ENCODE peak calls at places on chromosomes 16 and 17, in seven cellular contexts. Q is T-helper 2 cell, V is NCI-H510A treated with DMSO at 0.1 percent for 48 hours, W is H7, E is Right ventricle myocardium superior, F is NCI-H774, S is mesothelial cell of epicardium. U is an unnamed sample.

GRCh38 chr16:69073181-69073669 is 32.2 kb upstream of the HAS3 start:
- DNase-seq in V (no peak), Q (no peak), S (no peak), E (no peak), W (no peak), F (no peak), U (peak; percentile 61)

GRCh38 chr16:54597222-54597621 is 310.6 kb upstream of the IRX3 start:
- DNase-seq in S (no peak), Q (no peak), F (no peak), V (no peak), W (no peak), E (no peak), U (no peak)

GRCh38 chr17:79993390-79994221 is 42.1 kb downstream of the TBC1D16 start:
- DNase-seq in W (peak; percentile 85), S (peak; percentile 53), F (peak; percentile 52), E (peak; percentile 92), V (peak; percentile 69), Q (no peak), U (no peak)

GRCh38 chr17:7856081-7856791 is 1.1 kb downstream of the NAA38 start:
- DNase-seq in S (no peak), Q (no peak), F (no peak), W (peak; percentile 58), V (no peak), E (peak; percentile 85), U (no peak)

GRCh38 chr16:50202926-50203624 is 50.0 kb downstream of the TENT4B start:
- DNase-seq in W (no peak), Q (no peak), E (no peak), F (peak; percentile 8), S (no peak), V (no peak), U (peak; percentile 95)

GRCh38 chr16:9099131-9099625 is 7.7 kb downstream of the HAPSTR1 start:
- DNase-seq in F (no peak), Q (no peak), E (no peak), S (no peak), W (no peak), V (no peak), U (no peak)

GRCh38 chr16:1049113-1049975 is 23.2 kb upstream of the SSTR5 start:
- DNase-seq in F (no peak), E (no peak), V (no peak), Q (no peak), W (no peak), S (no peak), U (no peak)

GRCh38 chr16:30649725-30650368 is 913 bp upstream of the PRR14 start:
- DNase-seq in E (no peak), Q (no peak), S (no peak), F (no peak), W (no peak), V (no peak), U (no peak)

GRCh38 chr16:88335150-88335685 is 47.5 kb upstream of the ZNF469 start:
- DNase-seq in W (no peak), V (no peak), E (peak; percentile 30), F (no peak), Q (no peak), S (no peak), U (no peak)

GRCh38 chr17:33732116-33732515 is 439.0 kb upstream of the ASIC2 start:
- DNase-seq in F (no peak), Q (no peak), V (no peak), S (no peak), E (no peak), W (peak; percentile 49), U (no peak)

GRCh38 chr17:32514587-32514986 is 27.8 kb downstream of the CDK5R1 start:
- DNase-seq in E (no peak), V (no peak), F (no peak), Q (no peak), W (no peak), S (no peak), U (no peak)

GRCh38 chr16:68230176-68230571 is 5.8 kb downstream of the ESRP2 start:
- DNase-seq in S (no peak), Q (no peak), V (no peak), E (no peak), F (no peak), W (no peak), U (no peak)

GRCh38 chr16:13298676-13299075 is 397.3 kb downstream of the SHISA9 start:
- DNase-seq in E (no peak), S (no peak), Q (no peak), W (no peak), F (no peak), V (no peak), U (no peak)

GRCh38 chr17:28745052-28745776 is 1.4 kb downstream of the TRAF4 start:
- DNase-seq in Q (no peak), E (peak; percentile 54), S (peak; percentile 62), V (peak; percentile 77), W (peak; percentile 83), F (peak; percentile 22), U (peak; percentile 12)

GRCh38 chr16:27301236-27301861 is 12.4 kb upstream of the IL4R start:
- DNase-seq in F (no peak), E (no peak), V (no peak), S (no peak), Q (no peak), W (no peak), U (no peak)

GRCh38 chr16:19203374-19203966 is 35.4 kb downstream of the SYT17 start:
- DNase-seq in E (no peak), F (no peak), S (no peak), Q (no peak), V (no peak), W (no peak), U (no peak)

GRCh38 chr16:38941-39892 is 14.2 kb downstream of the POLR3K start:
- DNase-seq in W (peak; percentile 48), S (no peak), V (peak; percentile 40), Q (no peak), E (no peak), F (no peak), U (no peak)

GRCh38 chr16:87675111-87675510 is 72.8 kb downstream of the JPH3 start:
- DNase-seq in F (no peak), V (no peak), Q (no peak), S (no peak), E (no peak), W (peak; percentile 86), U (no peak)

U was measured in GM04504.